ENCODE peak calls at places on chromosomes 5 and 9, in five cellular contexts. One of them, this sample, is unnamed.

GRCh38 chr5:130198927-130199326 is 294.7 kb downstream of the CHSY3 start:
- DNase-seq in Peyer's patch: no peak
- DNase-seq in fibroblast of the aortic adventitia: peak
- DNase-seq in RWPE1: peak
- DNase-seq in foreskin fibroblast: no peak
- DNase-seq in this sample: peak

GRCh38 chr5:9851458-9851857 is 221.3 kb upstream of the TAS2R1 start:
- DNase-seq in fibroblast of the aortic adventitia: peak
- DNase-seq in RWPE1: peak
- DNase-seq in Peyer's patch: no peak
- DNase-seq in foreskin fibroblast: peak
- DNase-seq in this sample: peak

GRCh38 chr9:93097496-93098205 is 1.6 kb downstream of the CARD19 start:
- DNase-seq in Peyer's patch: no peak
- DNase-seq in fibroblast of the aortic adventitia: no peak
- DNase-seq in RWPE1: no peak
- DNase-seq in foreskin fibroblast: no peak
- DNase-seq in this sample: no peak

GRCh38 chr9:99962685-99963261 is 56.3 kb downstream of the STX17 start:
- DNase-seq in fibroblast of the aortic adventitia: no peak
- DNase-seq in Peyer's patch: no peak
- DNase-seq in foreskin fibroblast: no peak
- DNase-seq in RWPE1: no peak
- DNase-seq in this sample: no peak

GRCh38 chr5:34734321-34734720 is 78.2 kb downstream of the RAI14 start:
- DNase-seq in foreskin fibroblast: no peak
- DNase-seq in RWPE1: no peak
- DNase-seq in Peyer's patch: no peak
- DNase-seq in fibroblast of the aortic adventitia: no peak
- DNase-seq in this sample: no peak

GRCh38 chr5:178389031-178389729 is 156.6 kb upstream of the PHYKPL start:
- DNase-seq in Peyer's patch: peak
- DNase-seq in RWPE1: no peak
- DNase-seq in fibroblast of the aortic adventitia: no peak
- DNase-seq in foreskin fibroblast: no peak
- DNase-seq in this sample: no peak

GRCh38 chr5:122089614-122090013 is 11.6 kb upstream of the LOX start:
- DNase-seq in Peyer's patch: no peak
- DNase-seq in fibroblast of the aortic adventitia: peak
- DNase-seq in foreskin fibroblast: peak
- DNase-seq in RWPE1: no peak
- DNase-seq in this sample: no peak

GRCh38 chr9:137147793-137148160 is 8.8 kb downstream of the GRIN1 start:
- DNase-seq in Peyer's patch: no peak
- DNase-seq in foreskin fibroblast: no peak
- DNase-seq in fibroblast of the aortic adventitia: no peak
- DNase-seq in RWPE1: no peak
- DNase-seq in this sample: no peak

GRCh38 chr5:170283296-170283695 is 14.3 kb downstream of the LCP2 start:
- DNase-seq in fibroblast of the aortic adventitia: no peak
- DNase-seq in Peyer's patch: no peak
- DNase-seq in RWPE1: no peak
- DNase-seq in foreskin fibroblast: no peak
- DNase-seq in this sample: no peak

GRCh38 chr9:136325354-136325753 is 2.0 kb upstream of the GPSM1 start:
- DNase-seq in fibroblast of the aortic adventitia: no peak
- DNase-seq in foreskin fibroblast: no peak
- DNase-seq in RWPE1: no peak
- DNase-seq in Peyer's patch: no peak
- DNase-seq in this sample: no peak

GRCh38 chr9:122656378-122656777 is 1.0 kb downstream of the OR1B1 start:
- DNase-seq in fibroblast of the aortic adventitia: no peak
- DNase-seq in foreskin fibroblast: no peak
- DNase-seq in Peyer's patch: no peak
- DNase-seq in RWPE1: no peak
- DNase-seq in this sample: no peak

GRCh38 chr5:53946405-53947100 is 363.8 kb downstream of the ARL15 start:
- DNase-seq in fibroblast of the aortic adventitia: no peak
- DNase-seq in foreskin fibroblast: no peak
- DNase-seq in Peyer's patch: no peak
- DNase-seq in RWPE1: no peak
- DNase-seq in this sample: no peak

GRCh38 chr5:75965292-75965691 is 117.9 kb upstream of the SV2C start:
- DNase-seq in Peyer's patch: no peak
- DNase-seq in RWPE1: no peak
- DNase-seq in fibroblast of the aortic adventitia: no peak
- DNase-seq in foreskin fibroblast: no peak
- DNase-seq in this sample: no peak

GRCh38 chr5:17132444-17133083 is 84.9 kb upstream of the BASP1 start:
- DNase-seq in RWPE1: peak
- DNase-seq in fibroblast of the aortic adventitia: peak
- DNase-seq in Peyer's patch: no peak
- DNase-seq in foreskin fibroblast: no peak
- DNase-seq in this sample: peak

GRCh38 chr9:7862170-7862569 is 62.6 kb upstream of the DMAC1 start:
- DNase-seq in foreskin fibroblast: no peak
- DNase-seq in fibroblast of the aortic adventitia: no peak
- DNase-seq in RWPE1: no peak
- DNase-seq in Peyer's patch: no peak
- DNase-seq in this sample: no peak

GRCh38 chr9:124011460-124012301 is at the start of gene LHX2:
- DNase-seq in fibroblast of the aortic adventitia: peak
- DNase-seq in RWPE1: peak
- DNase-seq in Peyer's patch: no peak
- DNase-seq in foreskin fibroblast: peak
- DNase-seq in this sample: peak

GRCh38 chr9:1637401-1637800 is 377.7 kb upstream of the SMARCA2 start:
- DNase-seq in foreskin fibroblast: no peak
- DNase-seq in fibroblast of the aortic adventitia: no peak
- DNase-seq in RWPE1: no peak
- DNase-seq in Peyer's patch: no peak
- DNase-seq in this sample: no peak

GRCh38 chr5:15620501-15620900 is 120.5 kb downstream of the FBXL7 start:
- DNase-seq in fibroblast of the aortic adventitia: peak
- DNase-seq in Peyer's patch: no peak
- DNase-seq in foreskin fibroblast: peak
- DNase-seq in RWPE1: no peak
- DNase-seq in this sample: peak

GRCh38 chr9:134629061-134629585 is 12.5 kb upstream of the COL5A1 start:
- DNase-seq in foreskin fibroblast: no peak
- DNase-seq in fibroblast of the aortic adventitia: no peak
- DNase-seq in RWPE1: no peak
- DNase-seq in Peyer's patch: no peak
- DNase-seq in this sample: no peak

GRCh38 chr9:6096821-6097220 is 81.4 kb upstream of the RANBP6 start:
- DNase-seq in RWPE1: no peak
- DNase-seq in fibroblast of the aortic adventitia: peak
- DNase-seq in Peyer's patch: no peak
- DNase-seq in foreskin fibroblast: peak
- DNase-seq in this sample: peak

GRCh38 chr9:3367185-3367584 is 158.6 kb downstream of the RFX3 start:
- DNase-seq in foreskin fibroblast: no peak
- DNase-seq in fibroblast of the aortic adventitia: no peak
- DNase-seq in Peyer's patch: no peak
- DNase-seq in RWPE1: no peak
- DNase-seq in this sample: no peak

GRCh38 chr5:136014049-136014516 is 14.7 kb upstream of the TGFBI start:
- DNase-seq in Peyer's patch: no peak
- DNase-seq in foreskin fibroblast: peak
- DNase-seq in RWPE1: no peak
- DNase-seq in fibroblast of the aortic adventitia: peak
- DNase-seq in this sample: peak

GRCh38 chr9:121972501-121972981 is 120.6 kb downstream of the TTLL11 start:
- DNase-seq in Peyer's patch: peak
- DNase-seq in foreskin fibroblast: peak
- DNase-seq in fibroblast of the aortic adventitia: peak
- DNase-seq in RWPE1: peak
- DNase-seq in this sample: peak

GRCh38 chr5:59588922-59589321 is 304.6 kb downstream of the PDE4D start:
- DNase-seq in Peyer's patch: no peak
- DNase-seq in foreskin fibroblast: peak
- DNase-seq in RWPE1: peak
- DNase-seq in fibroblast of the aortic adventitia: no peak
- DNase-seq in this sample: peak

GRCh38 chr9:93468763-93469456 is 15.5 kb upstream of the FAM120AOS start:
- DNase-seq in fibroblast of the aortic adventitia: peak
- DNase-seq in Peyer's patch: no peak
- DNase-seq in foreskin fibroblast: no peak
- DNase-seq in RWPE1: peak
- DNase-seq in this sample: peak

GRCh38 chr5:133882801-133883200 is 85.6 kb downstream of the C5orf15 start:
- DNase-seq in fibroblast of the aortic adventitia: no peak
- DNase-seq in RWPE1: no peak
- DNase-seq in foreskin fibroblast: no peak
- DNase-seq in Peyer's patch: no peak
- DNase-seq in this sample: no peak

GRCh38 chr5:28344803-28345433 is 1306.5 kb upstream of the CDH9 start:
- DNase-seq in fibroblast of the aortic adventitia: peak
- DNase-seq in foreskin fibroblast: no peak
- DNase-seq in Peyer's patch: no peak
- DNase-seq in RWPE1: peak
- DNase-seq in this sample: peak

GRCh38 chr5:120388016-120388781 is 75.9 kb upstream of the PRR16 start:
- DNase-seq in Peyer's patch: no peak
- DNase-seq in foreskin fibroblast: peak
- DNase-seq in RWPE1: peak
- DNase-seq in fibroblast of the aortic adventitia: peak
- DNase-seq in this sample: peak

GRCh38 chr9:113673726-113674125 is 202.4 kb upstream of the ZNF618 start:
- DNase-seq in foreskin fibroblast: no peak
- DNase-seq in RWPE1: no peak
- DNase-seq in Peyer's patch: no peak
- DNase-seq in fibroblast of the aortic adventitia: peak
- DNase-seq in this sample: no peak

GRCh38 chr5:143309661-143310431 is 93.6 kb downstream of the NR3C1 start:
- DNase-seq in foreskin fibroblast: no peak
- DNase-seq in Peyer's patch: no peak
- DNase-seq in RWPE1: peak
- DNase-seq in fibroblast of the aortic adventitia: peak
- DNase-seq in this sample: peak

GRCh38 chr5:66080664-66081063 is 63.4 kb upstream of the SREK1 start:
- DNase-seq in foreskin fibroblast: no peak
- DNase-seq in fibroblast of the aortic adventitia: peak
- DNase-seq in RWPE1: no peak
- DNase-seq in Peyer's patch: no peak
- DNase-seq in this sample: peak

GRCh38 chr5:74149395-74149794 is 491.1 kb downstream of the ENC1 start:
- DNase-seq in fibroblast of the aortic adventitia: peak
- DNase-seq in Peyer's patch: no peak
- DNase-seq in RWPE1: peak
- DNase-seq in foreskin fibroblast: peak
- DNase-seq in this sample: peak

GRCh38 chr5:1666812-1667588 is 132.6 kb downstream of the MRPL36 start:
- DNase-seq in foreskin fibroblast: no peak
- DNase-seq in Peyer's patch: no peak
- DNase-seq in fibroblast of the aortic adventitia: no peak
- DNase-seq in RWPE1: peak
- DNase-seq in this sample: no peak

GRCh38 chr9:128370752-128371621 is at the start of gene URM1:
- DNase-seq in RWPE1: peak
- DNase-seq in fibroblast of the aortic adventitia: peak
- DNase-seq in Peyer's patch: peak
- DNase-seq in foreskin fibroblast: peak
- DNase-seq in this sample: peak
- TF ChIP-seq CTCF in RWPE1: no peak
- TF ChIP-seq CTCF in fibroblast of the aortic adventitia: no peak
- TF ChIP-seq CTCF in Peyer's patch: no peak
- TF ChIP-seq CTCF in foreskin fibroblast: no peak
- TF ChIP-seq CTCF in this sample: no peak

GRCh38 chr9:128143409-128144238 is 5.6 kb upstream of the LCN2 start:
- DNase-seq in fibroblast of the aortic adventitia: peak
- DNase-seq in foreskin fibroblast: no peak
- DNase-seq in RWPE1: no peak
- DNase-seq in Peyer's patch: no peak
- DNase-seq in this sample: no peak
- TF ChIP-seq CTCF in fibroblast of the aortic adventitia: no peak
- TF ChIP-seq CTCF in foreskin fibroblast: no peak
- TF ChIP-seq CTCF in RWPE1: no peak
- TF ChIP-seq CTCF in Peyer's patch: no peak
- TF ChIP-seq CTCF in this sample: no peak

DNA sequence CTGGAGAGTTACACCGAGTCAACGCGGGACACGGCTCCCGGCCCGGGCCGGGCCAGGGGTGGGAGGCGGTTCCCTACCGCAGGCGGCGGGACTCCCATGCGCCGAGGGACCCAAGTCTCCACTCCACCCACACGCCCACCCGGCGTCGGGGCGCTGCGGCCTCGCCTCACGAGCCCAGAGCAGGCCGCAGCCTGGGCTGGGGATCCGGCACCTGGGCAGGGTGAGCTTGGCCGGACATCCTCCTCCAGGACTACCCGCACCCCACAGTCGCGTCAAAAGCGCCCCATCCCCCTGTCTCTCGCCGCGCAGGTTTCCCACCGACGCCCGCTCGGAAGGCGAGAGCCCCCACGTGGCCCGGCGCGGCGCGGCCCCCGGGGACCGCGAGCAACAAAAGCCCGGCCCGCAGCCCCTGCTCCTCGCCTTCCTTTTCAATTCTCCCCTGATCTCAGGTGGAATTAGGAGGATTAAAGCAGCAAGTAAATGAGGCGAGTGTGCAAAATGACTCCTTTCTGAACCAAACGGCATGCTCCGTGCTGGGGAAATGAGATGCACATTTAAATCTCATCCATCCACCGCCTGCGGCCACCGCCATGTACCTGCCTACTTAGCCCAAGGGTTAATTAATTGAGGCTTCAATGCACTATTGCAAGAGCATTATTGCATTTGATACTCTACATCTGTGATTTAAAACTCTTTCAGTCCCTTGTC is 196.6 kb upstream of the TBCA start:
- DNase-seq in foreskin fibroblast: no peak
- DNase-seq in RWPE1: no peak
- DNase-seq in Peyer's patch: no peak
- DNase-seq in fibroblast of the aortic adventitia: no peak
- DNase-seq in this sample: no peak
- TF ChIP-seq CTCF in foreskin fibroblast: peak
- TF ChIP-seq CTCF in RWPE1: no peak
- TF ChIP-seq CTCF in Peyer's patch: no peak
- TF ChIP-seq CTCF in fibroblast of the aortic adventitia: no peak
- TF ChIP-seq CTCF in this sample: no peak

DNA sequence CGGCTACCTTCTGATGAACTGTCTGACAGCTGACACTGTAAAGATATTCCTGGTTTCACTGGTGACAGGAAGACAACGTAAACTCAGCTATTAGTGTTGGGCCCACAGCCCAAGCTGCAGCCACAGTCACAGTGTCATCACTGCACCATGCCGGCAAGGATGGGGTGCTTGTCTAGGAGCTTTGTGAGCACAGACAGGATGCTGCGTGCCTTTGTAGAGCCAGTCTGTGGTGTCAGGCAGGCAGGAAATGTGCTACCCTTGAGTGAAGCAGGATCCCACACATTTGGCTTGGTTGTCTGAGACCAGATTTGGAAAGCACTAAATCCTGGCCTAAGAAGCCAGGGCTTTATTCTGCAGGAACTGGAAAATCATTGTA is 121.6 kb upstream of the ADAMTS16 start:
- DNase-seq in fibroblast of the aortic adventitia: peak
- DNase-seq in foreskin fibroblast: no peak
- DNase-seq in Peyer's patch: no peak
- DNase-seq in RWPE1: no peak
- DNase-seq in this sample: no peak
- TF ChIP-seq CTCF in fibroblast of the aortic adventitia: no peak
- TF ChIP-seq CTCF in foreskin fibroblast: no peak
- TF ChIP-seq CTCF in Peyer's patch: no peak
- TF ChIP-seq CTCF in RWPE1: no peak
- TF ChIP-seq CTCF in this sample: no peak